ENCODE peak calls at places on chromosomes 2 and 18, in seven cellular contexts. One of them, this sample, is unnamed.

GRCh38 chr18:24990548-24991219 is 361.3 kb downstream of the ZNF521 start:
- DNase-seq in HFF-Myc: no peak
- DNase-seq in AG08395: no peak
- DNase-seq in NCI-H1694: no peak
- DNase-seq in HS-5: no peak
- DNase-seq in neural progenitor cell: no peak
- DNase-seq in body of pancreas: no peak
- DNase-seq in this sample: no peak

GRCh38 chr2:64201086-64201627 is 56.9 kb upstream of the PELI1 start:
- DNase-seq in HFF-Myc: no peak
- DNase-seq in AG08395: no peak
- DNase-seq in NCI-H1694: no peak
- DNase-seq in HS-5: no peak
- DNase-seq in neural progenitor cell: no peak
- DNase-seq in body of pancreas: no peak
- DNase-seq in this sample: no peak

GRCh38 chr18:11747286-11747685 is 58.2 kb downstream of the GNAL start:
- DNase-seq in HFF-Myc: no peak
- DNase-seq in AG08395: no peak
- DNase-seq in NCI-H1694: no peak
- DNase-seq in HS-5: no peak
- DNase-seq in neural progenitor cell: no peak
- DNase-seq in body of pancreas: no peak
- DNase-seq in this sample: no peak

GRCh38 chr18:78781601-78781960 is 198.0 kb upstream of the SALL3 start:
- DNase-seq in HFF-Myc: no peak
- DNase-seq in AG08395: no peak
- DNase-seq in NCI-H1694: no peak
- DNase-seq in HS-5: no peak
- DNase-seq in neural progenitor cell: no peak
- DNase-seq in body of pancreas: no peak
- DNase-seq in this sample: no peak

GRCh38 chr2:202632682-202633081 is 2.1 kb upstream of the FAM117B start:
- DNase-seq in HFF-Myc: no peak
- DNase-seq in AG08395: no peak
- DNase-seq in NCI-H1694: no peak
- DNase-seq in HS-5: no peak
- DNase-seq in neural progenitor cell: no peak
- DNase-seq in body of pancreas: peak
- DNase-seq in this sample: peak

GRCh38 chr2:160920791-160921303 is 239.4 kb upstream of the TANK start:
- DNase-seq in HFF-Myc: peak
- DNase-seq in AG08395: peak
- DNase-seq in NCI-H1694: no peak
- DNase-seq in HS-5: peak
- DNase-seq in neural progenitor cell: no peak
- DNase-seq in body of pancreas: peak
- DNase-seq in this sample: peak

GRCh38 chr2:100208375-100208774 is 66.0 kb upstream of the AFF3 start:
- DNase-seq in HFF-Myc: no peak
- DNase-seq in AG08395: peak
- DNase-seq in NCI-H1694: no peak
- DNase-seq in HS-5: no peak
- DNase-seq in neural progenitor cell: no peak
- DNase-seq in body of pancreas: no peak
- DNase-seq in this sample: no peak

GRCh38 chr2:101114815-101115214 is 36.4 kb downstream of the TBC1D8 start:
- DNase-seq in HFF-Myc: no peak
- DNase-seq in AG08395: no peak
- DNase-seq in NCI-H1694: no peak
- DNase-seq in HS-5: no peak
- DNase-seq in neural progenitor cell: no peak
- DNase-seq in body of pancreas: peak
- DNase-seq in this sample: no peak

GRCh38 chr2:117702098-117702497 is 112.4 kb upstream of the DDX18 start:
- DNase-seq in HFF-Myc: no peak
- DNase-seq in AG08395: no peak
- DNase-seq in NCI-H1694: no peak
- DNase-seq in HS-5: no peak
- DNase-seq in neural progenitor cell: no peak
- DNase-seq in body of pancreas: no peak
- DNase-seq in this sample: no peak

GRCh38 chr2:167196461-167197252 is 308.4 kb downstream of the XIRP2 start:
- DNase-seq in HFF-Myc: no peak
- DNase-seq in AG08395: no peak
- DNase-seq in NCI-H1694: peak
- DNase-seq in HS-5: peak
- DNase-seq in neural progenitor cell: peak
- DNase-seq in body of pancreas: peak
- DNase-seq in this sample: peak

GRCh38 chr2:234483568-234484251 is 13.2 kb downstream of the ARL4C start:
- DNase-seq in HFF-Myc: no peak
- DNase-seq in AG08395: no peak
- DNase-seq in NCI-H1694: no peak
- DNase-seq in HS-5: no peak
- DNase-seq in neural progenitor cell: peak
- DNase-seq in body of pancreas: peak
- DNase-seq in this sample: no peak

GRCh38 chr2:1600191-1601063 is 143.9 kb downstream of the PXDN start:
- DNase-seq in HFF-Myc: peak
- DNase-seq in AG08395: peak
- DNase-seq in NCI-H1694: no peak
- DNase-seq in HS-5: no peak
- DNase-seq in neural progenitor cell: no peak
- DNase-seq in body of pancreas: no peak
- DNase-seq in this sample: no peak